ENCODE peak calls at places on chromosomes 7 and 10, in nine cellular contexts. U is brain microvascular endothelial cell; S is epithelial cell of esophagus; M is fibroblast of pulmonary artery; N is CD8-positive, alpha-beta T cell; X is mucosa of descending colon; C is BJ; T is adrenal gland; V is lower leg skin. E is an unnamed sample.

GRCh38 chr7:14754631-14755030 is 147.9 kb downstream of the DGKB start:
- DNase-seq in U (peak), S (peak), M (peak), N (no peak), X (no peak), C (no peak), T (no peak), V (no peak), E (no peak)

GRCh38 chr7:54546081-54546985 is 4.2 kb downstream of the VSTM2A start:
- DNase-seq in U (no peak), S (peak), M (no peak), N (no peak), X (peak), C (no peak), T (peak), V (no peak), E (no peak)

GRCh38 chr7:98418636-98419315 is 17.9 kb upstream of the BAIAP2L1 start:
- DNase-seq in U (peak), S (peak), M (peak), N (no peak), X (peak), C (peak), T (peak), V (no peak), E (peak)

GRCh38 chr7:17086403-17086802 is 204.6 kb upstream of the AGR3 start:
- DNase-seq in U (no peak), S (no peak), M (no peak), N (no peak), X (no peak), C (no peak), T (no peak), V (no peak), E (no peak)

GRCh38 chr7:72326365-72326764 is 85.8 kb downstream of the CALN1 start:
- DNase-seq in U (no peak), S (peak), M (no peak), N (no peak), X (no peak), C (no peak), T (no peak), V (no peak), E (no peak)

GRCh38 chr10:62843591-62843990 is 27.4 kb upstream of the EGR2 start:
- DNase-seq in U (no peak), S (no peak), M (no peak), N (no peak), X (no peak), C (no peak), T (no peak), V (no peak), E (no peak)

GRCh38 chr7:2821842-2822507 is 22.1 kb downstream of the GNA12 start:
- DNase-seq in U (peak), S (peak), M (peak), N (no peak), X (no peak), C (peak), T (peak), V (peak), E (no peak)

GRCh38 chr7:3695602-3696001 is 394.6 kb downstream of the SDK1 start:
- DNase-seq in U (no peak), S (peak), M (peak), N (no peak), X (no peak), C (no peak), T (no peak), V (no peak), E (no peak)

GRCh38 chr7:108211382-108212201 is 81.4 kb upstream of the LAMB4 start:
- DNase-seq in U (peak), S (peak), M (peak), N (no peak), X (no peak), C (no peak), T (no peak), V (no peak), E (peak)

GRCh38 chr10:52064084-52064845 is 249.8 kb upstream of the DKK1 start:
- DNase-seq in U (no peak), S (no peak), M (no peak), N (no peak), X (no peak), C (no peak), T (no peak), V (no peak), E (no peak)

GRCh38 chr7:55251313-55251712 is 113.8 kb upstream of the LANCL2 start:
- DNase-seq in U (no peak), S (no peak), M (no peak), N (no peak), X (no peak), C (no peak), T (no peak), V (no peak), E (no peak)

GRCh38 chr10:115103700-115104099 is 10.5 kb downstream of the ATRNL1 start:
- DNase-seq in U (no peak), S (no peak), M (no peak), N (no peak), X (no peak), C (no peak), T (no peak), V (no peak), E (no peak)

GRCh38 chr10:27746364-27747095 is 911 bp upstream of the MKX start:
- DNase-seq in U (no peak), S (peak), M (no peak), N (no peak), X (no peak), C (no peak), T (no peak), V (no peak), E (no peak)

GRCh38 chr10:106608101-106608500 is 556.4 kb downstream of the SORCS1 start:
- DNase-seq in U (no peak), S (no peak), M (peak), N (no peak), X (no peak), C (no peak), T (no peak), V (no peak), E (no peak)
- TF ChIP-seq CTCF in U (no peak), S (no peak), M (no peak), N (no peak), X (no peak), C (no peak), T (no peak), V (no peak), E (no peak)

GRCh38 chr7:22187691-22188348 is 169.1 kb downstream of the RAPGEF5 start:
- DNase-seq in U (no peak), S (no peak), M (no peak), N (no peak), X (no peak), C (no peak), T (no peak), V (no peak), E (no peak)
- H3K4me3 ChIP-seq in U (no peak), S (no peak), M (no peak), N (no peak), X (no peak), C (no peak), T (no peak), V (no peak), E (no peak)

GRCh38 chr10:88238515-88238914 is 344.6 kb downstream of the RNLS start:
- DNase-seq in U (no peak), S (no peak), M (no peak), N (no peak), X (no peak), C (no peak), T (no peak), V (no peak), E (no peak)
- TF ChIP-seq CTCF in U (no peak), S (no peak), M (no peak), N (no peak), X (no peak), C (no peak), T (no peak), V (no peak), E (no peak)

DNA sequence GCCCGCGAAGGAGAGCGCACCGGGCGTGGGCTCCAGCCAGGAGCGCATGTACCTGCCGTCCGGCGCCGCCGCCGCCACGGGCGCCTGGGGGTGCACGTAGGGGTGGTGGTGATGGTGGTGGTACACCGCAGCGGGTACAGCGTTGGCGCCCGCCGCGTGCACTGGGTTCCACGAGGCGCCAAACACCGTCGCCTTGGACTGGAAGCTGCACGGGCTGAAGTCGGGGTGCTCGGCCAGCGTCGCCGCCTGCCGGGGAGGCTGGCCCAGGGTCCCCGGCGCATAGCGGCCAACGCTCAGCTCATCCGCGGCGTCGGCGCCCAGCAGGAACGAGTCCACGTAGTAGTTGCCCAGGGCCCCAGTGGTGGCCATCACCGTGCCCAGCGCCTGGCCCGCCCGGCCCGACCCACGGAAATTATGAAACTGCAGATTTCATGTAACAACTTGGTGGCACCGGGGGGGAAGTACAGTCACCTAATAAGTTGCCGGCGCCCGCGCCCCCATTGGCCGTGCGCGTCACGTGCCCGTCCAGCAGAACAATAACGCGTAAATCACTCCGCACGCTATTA is at the start of gene HOXA9:
- DNase-seq in U (no peak), S (peak), M (no peak), N (no peak), X (peak), C (no peak), T (peak), V (peak), E (no peak)
- H3K4me3 ChIP-seq in U (no peak), S (no peak), M (no peak), N (no peak), X (peak), C (peak), T (peak), V (peak), E (no peak)

GRCh38 chr10:85950921-85951320 is 415.7 kb downstream of the GRID1 start:
- DNase-seq in U (no peak), S (no peak), M (no peak), N (no peak), X (no peak), C (no peak), T (no peak), V (no peak), E (no peak)

DNA sequence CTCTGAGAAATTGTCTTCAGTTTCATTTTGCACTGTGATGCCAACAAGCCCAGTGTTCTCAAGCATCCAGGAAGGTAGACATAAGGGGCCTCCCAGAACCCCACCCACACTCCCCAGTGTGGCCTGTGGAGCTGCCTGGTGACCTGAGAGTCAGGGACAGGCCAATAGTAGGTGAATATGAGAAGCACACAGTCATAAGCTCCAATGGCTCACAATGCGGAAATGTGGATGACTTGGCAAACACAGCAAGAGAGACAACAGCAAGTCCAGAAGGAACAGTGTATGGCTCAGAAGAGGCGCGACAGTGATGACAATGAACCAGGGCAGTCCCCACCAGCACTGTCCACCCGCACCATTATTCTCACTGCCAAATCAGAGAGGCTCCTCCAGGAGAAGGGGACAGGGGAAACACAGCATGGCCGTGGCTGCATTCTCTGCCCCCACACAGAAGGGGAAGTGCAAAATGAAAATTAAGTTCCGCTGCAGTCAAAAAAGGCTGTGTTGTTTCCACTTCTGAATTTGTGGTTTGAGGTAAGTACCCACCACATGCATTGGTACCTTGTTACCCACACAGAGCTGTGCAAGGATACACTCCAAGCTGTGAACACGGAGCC is 419.8 kb downstream of the GRID1 start:
- DNase-seq in U (no peak), S (no peak), M (no peak), N (no peak), X (no peak), C (no peak), T (no peak), V (no peak), E (no peak)
- TF ChIP-seq CTCF in U (no peak), S (no peak), M (no peak), N (no peak), X (no peak), C (no peak), T (no peak), V (no peak), E (no peak)

DNA sequence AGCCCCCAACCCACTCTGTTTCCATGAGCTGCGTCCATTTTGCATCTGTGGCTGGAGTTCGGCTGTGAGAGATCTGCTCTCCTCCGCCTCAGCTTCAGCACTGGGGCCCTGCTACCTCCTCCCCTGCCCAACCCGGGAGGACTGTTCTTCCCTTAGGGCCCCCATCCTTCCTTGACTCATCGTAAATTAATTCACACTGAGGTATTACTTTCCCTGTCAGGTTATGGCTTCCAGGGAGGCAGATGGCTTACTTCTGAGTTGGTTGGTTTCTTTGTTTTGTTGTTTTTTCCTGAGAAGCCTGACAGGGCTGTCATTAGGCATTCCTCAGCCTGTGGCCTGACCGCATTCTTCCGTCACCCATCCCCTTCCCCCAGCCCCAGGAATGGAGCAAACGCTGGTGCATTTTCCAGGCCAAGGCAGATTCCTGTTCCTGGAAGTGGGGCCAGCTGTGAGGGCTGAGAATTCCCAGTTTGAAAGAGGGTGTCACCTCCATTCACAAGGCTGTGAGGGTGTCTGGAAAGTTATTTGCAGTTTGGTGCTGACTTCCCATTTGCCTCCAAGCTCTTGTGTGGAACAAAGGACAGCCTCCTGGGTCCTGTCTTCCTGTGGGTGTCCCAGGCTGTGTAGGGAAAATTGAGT is 11.6 kb downstream of the CPA5 start:
- DNase-seq in U (peak), S (peak), M (peak), N (no peak), X (no peak), C (peak), T (peak), V (peak), E (peak)
- H3K4me3 ChIP-seq in U (no peak), S (no peak), M (no peak), N (no peak), X (no peak), C (no peak), T (no peak), V (no peak), E (no peak)